ENCODE peak calls at places on chromosomes 1 and 21, in ten cellular contexts. B is ovary, S is spleen, T is A549, C is esophagus squamous epithelium, Y is uterus, D is heart left ventricle, O is Peyer's patch, M is HCT116, H is adrenal gland. E is an unnamed sample.

GRCh38 chr1:218348628-218349185 is 3.6 kb downstream of the TGFB2 start:
- DNase-seq in H (no peak), M (no peak), O (no peak), D (no peak), B (no peak), C (no peak), T (no peak), Y (no peak), S (no peak), E (no peak)

GRCh38 chr21:31254131-31254530 is 89.9 kb downstream of the TIAM1 start:
- DNase-seq in Y (no peak), O (no peak), M (no peak), D (no peak), B (no peak), C (no peak), H (no peak), S (no peak), T (no peak), E (no peak)

GRCh38 chr1:14267991-14268390 is 330.5 kb upstream of the KAZN start:
- DNase-seq in H (no peak), O (no peak), Y (no peak), T (no peak), B (no peak), M (no peak), S (no peak), C (no peak), D (no peak), E (no peak)

GRCh38 chr1:15501208-15502032 is 22.6 kb downstream of the CASP9 start:
- DNase-seq in Y (no peak), T (peak), M (peak), S (peak), O (peak), B (no peak), D (peak), C (no peak), H (peak), E (peak)

GRCh38 chr21:45632165-45632896 is 11.2 kb upstream of the PCBP3 start:
- DNase-seq in C (no peak), B (no peak), Y (no peak), O (peak), H (no peak), M (no peak), S (no peak), T (no peak), D (no peak), E (no peak)

GRCh38 chr1:34066921-34067603 is 98.0 kb downstream of the CSMD2 start:
- DNase-seq in O (no peak), S (no peak), C (no peak), D (no peak), Y (no peak), B (no peak), H (no peak), M (no peak), T (no peak), E (no peak)

GRCh38 chr1:102858695-102859094 is 249.6 kb downstream of the COL11A1 start:
- DNase-seq in Y (no peak), C (no peak), D (no peak), H (no peak), O (no peak), B (no peak), S (no peak), T (no peak), M (no peak), E (no peak)

GRCh38 chr1:1309525-1310385 is 1.4 kb downstream of the PUSL1 start:
- DNase-seq in D (no peak), H (no peak), M (no peak), B (no peak), T (no peak), C (no peak), O (no peak), Y (no peak), S (no peak), E (no peak)

GRCh38 chr1:24643362-24644346 is 552 bp downstream of the SRRM1 start:
- DNase-seq in Y (peak), M (no peak), C (no peak), O (no peak), B (no peak), D (no peak), H (peak), S (peak), T (peak), E (no peak)

GRCh38 chr1:16187748-16188401 is 24.6 kb downstream of the ARHGEF19 start:
- DNase-seq in D (peak), B (peak), H (peak), M (no peak), S (peak), T (peak), C (no peak), O (peak), Y (peak), E (peak)

GRCh38 chr1:27284425-27285287 is 37.3 kb upstream of the TMEM222 start:
- DNase-seq in C (peak), O (peak), Y (peak), T (peak), M (peak), S (peak), H (peak), D (peak), B (peak), E (peak)

GRCh38 chr1:206143537-206144155 is 26.5 kb upstream of the AVPR1B start:
- DNase-seq in C (no peak), H (no peak), B (no peak), S (no peak), Y (no peak), D (no peak), O (no peak), T (no peak), M (no peak), E (no peak)

GRCh38 chr1:8343464-8344001 is 25.6 kb downstream of the SLC45A1 start:
- DNase-seq in D (no peak), B (peak), O (peak), C (no peak), Y (peak), M (peak), S (peak), T (peak), H (peak), E (peak)

GRCh38 chr1:221478050-221478949 is 263.6 kb downstream of the DUSP10 start:
- DNase-seq in T (peak), S (no peak), D (peak), M (peak), O (peak), B (peak), H (peak), Y (peak), C (no peak), E (peak)

GRCh38 chr1:81414417-81415087 is 386.2 kb upstream of the ADGRL2 start:
- DNase-seq in S (no peak), H (peak), Y (peak), C (no peak), D (peak), M (peak), B (peak), T (peak), O (peak), E (peak)

GRCh38 chr1:241603626-241604337 is 36.4 kb downstream of the CHML start:
- DNase-seq in C (no peak), T (no peak), S (no peak), D (no peak), Y (no peak), H (no peak), M (no peak), O (no peak), B (no peak), E (no peak)

GRCh38 chr1:184843732-184844495 is 89.3 kb upstream of the EDEM3 start:
- DNase-seq in Y (no peak), H (no peak), D (no peak), C (no peak), M (no peak), S (peak), T (no peak), O (peak), B (no peak), E (no peak)

GRCh38 chr1:23657659-23658275 is 33.8 kb upstream of the RPL11 start:
- DNase-seq in M (peak), O (peak), D (no peak), S (no peak), C (no peak), B (peak), H (peak), Y (no peak), T (peak), E (peak)

GRCh38 chr1:83942914-83943313 is 56.0 kb downstream of the TTLL7 start:
- DNase-seq in D (no peak), C (no peak), M (no peak), O (no peak), H (no peak), T (no peak), B (no peak), Y (no peak), S (no peak), E (no peak)

GRCh38 chr1:84619383-84620093 is 45.3 kb upstream of the CTBS start:
- DNase-seq in T (peak), D (no peak), Y (peak), H (peak), S (no peak), C (no peak), B (no peak), M (peak), O (no peak), E (no peak)

GRCh38 chr1:223091928-223092327 is 51.1 kb downstream of the TLR5 start:
- DNase-seq in C (no peak), Y (no peak), B (no peak), M (no peak), S (no peak), O (no peak), H (no peak), D (no peak), T (no peak), E (no peak)

GRCh38 chr1:11982010-11982392 is 1.8 kb downstream of the MFN2 start:
- DNase-seq in S (no peak), T (peak), D (no peak), H (no peak), Y (no peak), O (no peak), M (peak), B (no peak), C (no peak), E (no peak)

GRCh38 chr1:34190692-34191091 is 14.0 kb downstream of the C1orf94 start:
- DNase-seq in O (no peak), D (no peak), B (no peak), T (no peak), H (no peak), S (no peak), C (no peak), Y (no peak), M (no peak), E (no peak)

GRCh38 chr1:204080163-204080903 is 7.4 kb downstream of the SOX13 start:
- DNase-seq in Y (peak), O (peak), M (peak), C (no peak), T (peak), D (peak), B (peak), S (peak), H (peak), E (peak)

GRCh38 chr1:95770596-95770995 is 536.6 kb downstream of the RWDD3 start:
- DNase-seq in B (no peak), D (no peak), M (no peak), C (no peak), S (no peak), T (no peak), O (no peak), Y (no peak), H (no peak), E (no peak)

GRCh38 chr1:184160236-184160635 is 108.7 kb downstream of the TSEN15 start:
- DNase-seq in D (no peak), S (no peak), B (no peak), Y (no peak), H (peak), O (no peak), T (peak), C (no peak), M (no peak), E (no peak)

GRCh38 chr1:155300553-155301329 is 497 bp downstream of the PKLR start:
- DNase-seq in T (no peak), D (no peak), H (no peak), O (peak), C (no peak), B (no peak), Y (no peak), M (no peak), S (no peak), E (no peak)

GRCh38 chr1:53678507-53678906 is 60.5 kb downstream of the GLIS1 start:
- DNase-seq in B (no peak), D (peak), C (no peak), S (no peak), Y (no peak), H (no peak), O (no peak), T (no peak), M (no peak), E (no peak)

GRCh38 chr1:115142616-115143015 is 53.3 kb upstream of the TSPAN2 start:
- DNase-seq in O (no peak), S (no peak), T (no peak), C (no peak), Y (no peak), B (no peak), D (no peak), H (peak), M (no peak), E (no peak)

GRCh38 chr1:183319051-183319450 is 99.1 kb downstream of the NMNAT2 start:
- DNase-seq in T (no peak), C (no peak), M (no peak), B (no peak), S (no peak), O (no peak), D (no peak), H (no peak), Y (no peak), E (no peak)

GRCh38 chr1:200226969-200227303 is 182.9 kb downstream of the ZNF281 start:
- DNase-seq in O (no peak), B (no peak), C (no peak), M (no peak), S (no peak), H (no peak), Y (no peak), D (no peak), T (no peak), E (no peak)

GRCh38 chr1:43817304-43817939 is 110.1 kb downstream of the ST3GAL3 start:
- DNase-seq in T (no peak), D (no peak), O (no peak), B (no peak), M (no peak), H (no peak), Y (no peak), C (no peak), S (no peak), E (no peak)

GRCh38 chr1:43809097-43809673 is 101.8 kb downstream of the ST3GAL3 start:
- DNase-seq in M (no peak), C (no peak), B (no peak), O (no peak), T (no peak), H (no peak), D (no peak), Y (no peak), S (no peak), E (no peak)

GRCh38 chr1:43814401-43814800 is 107.1 kb downstream of the ST3GAL3 start:
- DNase-seq in M (no peak), Y (no peak), D (no peak), C (no peak), S (no peak), T (no peak), O (no peak), H (no peak), B (no peak), E (no peak)

GRCh38 chr1:43812579-43812978 is 105.2 kb downstream of the ST3GAL3 start:
- DNase-seq in M (no peak), B (no peak), Y (no peak), T (no peak), C (no peak), S (no peak), H (no peak), D (no peak), O (no peak), E (no peak)
- H3K27ac ChIP-seq in M (no peak), B (no peak), Y (no peak), T (no peak), C (no peak), S (no peak), H (no peak), D (no peak), O (no peak), E (no peak)

DNA sequence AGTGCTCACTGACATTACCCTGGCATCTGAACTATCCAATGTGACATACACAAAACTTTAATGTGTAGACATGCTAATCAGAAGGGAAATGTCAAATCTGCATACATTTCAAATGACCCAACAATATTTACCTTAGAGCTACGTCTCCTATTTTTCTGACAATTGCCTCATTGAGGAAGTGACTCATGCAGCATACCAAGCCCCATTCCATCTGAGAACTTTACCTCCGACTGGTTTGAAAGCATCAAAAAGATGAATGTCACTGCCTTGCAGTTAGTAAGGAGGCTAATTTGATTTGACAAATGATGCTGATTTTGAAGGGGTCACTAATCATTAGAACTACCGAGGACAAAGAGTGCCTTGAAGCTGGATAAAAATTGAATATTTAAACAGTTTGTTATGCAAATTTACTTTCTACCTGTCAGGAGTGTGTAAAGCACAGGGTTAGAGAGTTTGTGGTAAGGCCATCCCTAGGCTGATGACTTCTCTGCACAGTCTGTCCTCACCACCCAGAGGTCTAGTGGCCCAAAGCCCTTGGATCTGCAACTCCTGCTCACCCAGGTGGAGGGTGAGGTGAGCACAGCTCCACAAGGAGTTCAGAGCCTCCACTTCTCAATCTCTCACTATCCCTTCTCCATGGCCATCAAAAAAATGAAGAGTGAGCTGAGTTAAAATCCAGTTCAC is 500.3 kb upstream of the C1orf87 start:
- DNase-seq in T (peak), C (no peak), Y (no peak), B (no peak), M (peak), O (no peak), S (no peak), H (no peak), D (no peak), E (no peak)
- TF ChIP-seq POLR2A in T (no peak), C (no peak), Y (no peak), B (no peak), M (no peak), O (no peak), S (no peak), H (no peak), D (no peak), E (no peak)

GRCh38 chr1:58815680-58816071 is 31.8 kb upstream of the JUN start:
- DNase-seq in D (no peak), Y (no peak), M (no peak), H (peak), C (no peak), S (no peak), O (peak), B (no peak), T (peak), E (no peak)

GRCh38 chr1:58814251-58815068 is 30.6 kb upstream of the JUN start:
- DNase-seq in S (peak), M (no peak), O (peak), D (peak), C (no peak), Y (peak), B (peak), H (peak), T (no peak), E (peak)

GRCh38 chr1:58815069-58815679 is 31.3 kb upstream of the JUN start:
- DNase-seq in Y (peak), T (peak), H (peak), O (peak), B (peak), D (peak), S (peak), C (peak), M (peak), E (peak)

GRCh38 chr1:58816747-58817221 is 32.9 kb upstream of the JUN start:
- DNase-seq in O (no peak), H (no peak), S (no peak), D (no peak), Y (no peak), B (no peak), T (no peak), C (no peak), M (no peak), E (no peak)

DNA sequence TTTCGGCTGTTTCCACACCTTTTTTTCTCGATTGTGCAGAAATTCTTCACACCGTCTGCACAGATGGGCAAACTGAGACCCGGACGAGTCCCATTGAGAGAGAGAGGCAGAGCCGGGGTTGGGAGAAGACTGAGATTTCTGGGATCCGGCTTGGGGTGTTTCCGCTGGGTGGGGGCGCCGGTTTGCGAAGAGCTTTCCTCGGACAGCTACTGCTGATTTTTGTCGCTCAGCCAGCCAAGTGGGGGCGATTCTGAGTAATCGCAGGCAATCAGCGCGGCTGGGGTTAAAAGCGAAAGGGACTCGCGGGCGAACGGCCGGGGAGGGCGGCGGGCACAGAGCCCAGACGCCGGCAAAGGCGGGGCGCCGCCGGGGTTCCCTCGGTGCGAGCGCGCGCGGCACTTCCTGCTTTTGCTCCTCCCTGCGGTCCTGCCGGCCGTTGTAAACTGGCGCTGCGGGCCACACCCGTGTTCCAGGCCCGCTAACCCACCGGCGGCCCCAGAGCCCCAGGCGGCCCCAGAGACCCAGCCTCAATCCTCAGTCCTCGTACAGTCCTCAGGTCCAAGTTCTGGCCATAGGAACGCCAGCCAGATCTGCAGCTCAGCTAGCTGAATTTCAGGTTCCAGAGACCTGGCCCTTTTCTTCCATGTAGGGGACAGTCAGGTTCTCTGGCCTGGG is 32.4 kb upstream of the JUN start:
- DNase-seq in C (peak), O (peak), S (peak), M (peak), H (peak), Y (peak), D (peak), T (peak), B (peak), E (peak)
- TF ChIP-seq CTCF in C (no peak), O (no peak), S (no peak), M (no peak), H (peak), Y (peak), D (no peak), T (no peak), B (no peak), E (peak)

GRCh38 chr21:28884481-28884880 is 108.2 kb downstream of the LTN1 start:
- DNase-seq in B (no peak), D (no peak), T (no peak), H (no peak), O (no peak), Y (no peak), S (no peak), M (no peak), C (no peak), E (no peak)

GRCh38 chr21:28882345-28882744 is 110.3 kb downstream of the LTN1 start:
- DNase-seq in M (no peak), D (no peak), O (no peak), B (no peak), H (no peak), C (no peak), S (no peak), Y (no peak), T (no peak), E (no peak)

GRCh38 chr21:28884976-28885852 is 107.5 kb downstream of the LTN1 start:
- DNase-seq in D (peak), H (peak), O (peak), S (peak), Y (peak), C (peak), B (peak), M (peak), T (peak), E (peak)

GRCh38 chr21:28883931-28884330 is 108.7 kb downstream of the LTN1 start:
- DNase-seq in S (no peak), D (no peak), B (no peak), C (no peak), O (no peak), M (no peak), Y (no peak), H (no peak), T (no peak), E (no peak)

DNA sequence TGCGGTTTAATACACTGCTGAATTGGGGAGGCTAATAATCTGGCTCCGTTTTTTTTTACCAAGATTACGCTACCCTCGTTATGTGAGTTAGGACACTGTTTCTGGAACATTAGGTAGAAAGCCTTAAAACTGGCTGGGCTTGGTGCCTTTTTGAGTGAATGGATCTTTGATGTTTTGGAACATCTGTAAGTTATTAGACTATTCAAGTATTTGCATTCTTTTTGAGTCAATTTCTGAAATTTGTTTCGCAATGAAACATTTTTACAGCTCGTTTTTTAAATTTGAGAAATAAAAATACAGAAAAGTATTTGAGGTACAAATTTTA is 106.9 kb downstream of the LTN1 start:
- DNase-seq in Y (peak), O (no peak), C (no peak), H (no peak), S (no peak), M (no peak), D (no peak), B (no peak), T (no peak), E (no peak)
- H3K27ac ChIP-seq in Y (peak), O (peak), C (no peak), H (no peak), S (peak), M (peak), D (no peak), B (no peak), T (peak), E (peak)

E was measured in tibial nerve.